ENCODE peak calls at places on chromosomes 6 and 20, in nine cellular contexts. N, H, V, T, W, P, S, J and A are unnamed samples.

GRCh38 chr20:48630342-48631075 is 197.3 kb downstream of the PREX1 start:
- DNase-seq in N (no peak), H (no peak), V (no peak), T (no peak), W (no peak), P (no peak), S (no peak), J (no peak), A (no peak)

GRCh38 chr6:84260186-84260585 is 32.7 kb upstream of the CEP162 start:
- DNase-seq in N (no peak), H (no peak), V (no peak), T (no peak), W (no peak), P (no peak), S (no peak), J (no peak), A (no peak)

GRCh38 chr20:46199198-46199597 is 81.1 kb downstream of the CD40 start:
- DNase-seq in N (no peak), H (no peak), V (no peak), T (no peak), W (no peak), P (no peak), S (no peak), J (peak; percentile 22), A (no peak)

GRCh38 chr6:168131464-168132415 is 52.7 kb upstream of the FRMD1 start:
- DNase-seq in N (no peak), H (no peak), V (no peak), T (no peak), W (no peak), P (no peak), S (no peak), J (no peak), A (no peak)

GRCh38 chr6:104639671-104640070 is 220.0 kb downstream of the HACE1 start:
- DNase-seq in N (peak; percentile 3), H (peak; percentile 32), V (peak; percentile 92), T (no peak), W (no peak), P (peak; percentile 24), S (peak; percentile 13), J (no peak), A (peak; percentile 88)

GRCh38 chr6:53065266-53066058 is at the start of gene FBXO9:
- DNase-seq in N (peak; percentile 88), H (peak; percentile 40), V (peak; percentile 50), T (no peak), W (peak; percentile 73), P (peak; percentile 78), S (no peak), J (peak; percentile 86), A (peak; percentile 56)

GRCh38 chr6:37309059-37309458 is 44.7 kb upstream of the RNF8 start:
- DNase-seq in N (no peak), H (no peak), V (no peak), T (no peak), W (no peak), P (no peak), S (no peak), J (no peak), A (no peak)

GRCh38 chr6:47250302-47250701 is 59.4 kb downstream of the TNFRSF21 start:
- DNase-seq in N (no peak), H (no peak), V (no peak), T (no peak), W (no peak), P (no peak), S (no peak), J (no peak), A (no peak)

GRCh38 chr6:144314003-144314485 is 28.9 kb downstream of the UTRN start:
- DNase-seq in N (no peak), H (peak; percentile 34), V (peak; percentile 81), T (no peak), W (no peak), P (peak; percentile 62), S (peak; percentile 84), J (no peak), A (peak; percentile 26)

GRCh38 chr20:33079267-33079666 is at the start of gene BPIFB4:
- DNase-seq in N (no peak), H (no peak), V (peak; percentile 8), T (peak; percentile 64), W (no peak), P (peak; percentile 74), S (peak; percentile 68), J (no peak), A (no peak)

GRCh38 chr20:5508044-5508443 is 191.3 kb upstream of the PROKR2 start:
- DNase-seq in N (no peak), H (no peak), V (no peak), T (no peak), W (no peak), P (no peak), S (no peak), J (no peak), A (no peak)

GRCh38 chr6:4853782-4854511 is 77.7 kb downstream of the CDYL start:
- DNase-seq in N (no peak), H (no peak), V (peak; percentile 34), T (no peak), W (no peak), P (peak; percentile 13), S (no peak), J (peak; percentile 45), A (no peak)

GRCh38 chr6:75673885-75674284 is 72.2 kb downstream of the SENP6 start:
- DNase-seq in N (no peak), H (no peak), V (peak; percentile 23), T (no peak), W (no peak), P (no peak), S (no peak), J (no peak), A (no peak)

GRCh38 chr6:128605961-128606360 is 85.6 kb upstream of the PTPRK start:
- DNase-seq in N (no peak), H (peak; percentile 67), V (peak; percentile 47), T (peak; percentile 23), W (no peak), P (peak; percentile 56), S (peak; percentile 48), J (no peak), A (peak; percentile 38)

GRCh38 chr20:17749979-17750721 is 50.4 kb downstream of the BANF2 start:
- DNase-seq in N (no peak), H (peak; percentile 30), V (peak; percentile 55), T (no peak), W (no peak), P (peak; percentile 69), S (peak; percentile 77), J (no peak), A (peak; percentile 46)

GRCh38 chr6:113315068-113315467 is 542.1 kb upstream of the MARCKS start:
- DNase-seq in N (no peak), H (no peak), V (no peak), T (no peak), W (no peak), P (no peak), S (peak; percentile 22), J (no peak), A (no peak)

GRCh38 chr6:38997128-38997761 is 51.3 kb upstream of the GLP1R start:
- DNase-seq in N (no peak), H (no peak), V (peak; percentile 34), T (no peak), W (peak; percentile 7), P (no peak), S (peak; percentile 25), J (peak; percentile 55), A (no peak)

GRCh38 chr20:7723284-7723683 is 217.0 kb downstream of the HAO1 start:
- DNase-seq in N (no peak), H (peak; percentile 74), V (peak; percentile 47), T (no peak), W (no peak), P (peak; percentile 73), S (peak; percentile 93), J (no peak), A (peak; percentile 78)

GRCh38 chr20:326645-327031 is 1.3 kb downstream of the SOX12 start:
- DNase-seq in N (no peak), H (peak; percentile 24), V (no peak), T (no peak), W (peak; percentile 11), P (peak; percentile 66), S (no peak), J (no peak), A (peak; percentile 55)

GRCh38 chr20:43921227-43921780 is 6.7 kb downstream of the TOX2 start:
- DNase-seq in N (no peak), H (no peak), V (no peak), T (no peak), W (no peak), P (no peak), S (no peak), J (no peak), A (no peak)

GRCh38 chr20:41373384-41373783 is 6.8 kb upstream of the EMILIN3 start:
- DNase-seq in N (no peak), H (no peak), V (no peak), T (no peak), W (no peak), P (no peak), S (no peak), J (no peak), A (no peak)

GRCh38 chr6:40450483-40450882 is 136.7 kb downstream of the LRFN2 start:
- DNase-seq in N (no peak), H (no peak), V (no peak), T (no peak), W (no peak), P (no peak), S (no peak), J (no peak), A (no peak)

GRCh38 chr6:43584892-43585570 is 9.0 kb downstream of the POLH start:
- DNase-seq in N (no peak), H (no peak), V (peak; percentile 33), T (peak; percentile 49), W (peak; percentile 31), P (peak; percentile 70), S (no peak), J (no peak), A (peak; percentile 57)

GRCh38 chr6:2909718-2910117 is 6.6 kb upstream of the SERPINB9 start:
- DNase-seq in N (no peak), H (no peak), V (peak; percentile 51), T (no peak), W (no peak), P (peak; percentile 8), S (no peak), J (peak; percentile 42), A (no peak)

GRCh38 chr6:82567621-82568020 is 204.0 kb downstream of the TPBG start:
- DNase-seq in N (no peak), H (no peak), V (no peak), T (no peak), W (no peak), P (no peak), S (no peak), J (no peak), A (no peak)

GRCh38 chr6:96013531-96013930 is 2.2 kb upstream of the FUT9 start:
- DNase-seq in N (no peak), H (no peak), V (no peak), T (no peak), W (no peak), P (no peak), S (no peak), J (no peak), A (no peak)

GRCh38 chr6:131250121-131250520 is 114.9 kb downstream of the AKAP7 start:
- DNase-seq in N (no peak), H (peak; percentile 31), V (peak; percentile 60), T (no peak), W (peak; percentile 11), P (peak; percentile 62), S (peak; percentile 53), J (no peak), A (no peak)

GRCh38 chr6:96816182-96816888 is 20.9 kb downstream of the GPR63 start:
- DNase-seq in N (no peak), H (no peak), V (peak; percentile 56), T (no peak), W (no peak), P (no peak), S (peak; percentile 6), J (no peak), A (peak; percentile 62)